ENCODE peak calls at places on chromosomes 11 and 22, in eight cellular contexts. H, F, M, G, K, O, A and U are unnamed samples.

GRCh38 chr11:123681007-123681406 is 26.6 kb upstream of the SCN3B start:
- DNase-seq in H (no peak), F (no peak), M (no peak), G (peak), K (no peak), O (no peak), A (no peak), U (no peak)

GRCh38 chr11:11117730-11118129 is 235.3 kb downstream of the CSNK2A3 start:
- DNase-seq in H (no peak), F (no peak), M (no peak), G (no peak), K (no peak), O (no peak), A (peak), U (no peak)

GRCh38 chr11:14819596-14819995 is 72.4 kb downstream of the CYP2R1 start:
- DNase-seq in H (no peak), F (no peak), M (no peak), G (no peak), K (no peak), O (no peak), A (no peak), U (no peak)

GRCh38 chr22:44026630-44027511 is 2.8 kb downstream of the PARVB start:
- DNase-seq in H (no peak), F (peak), M (no peak), G (peak), K (no peak), O (no peak), A (no peak), U (no peak)

GRCh38 chr11:72773291-72773690 is 20.6 kb downstream of the STARD10 start:
- DNase-seq in H (peak), F (no peak), M (no peak), G (no peak), K (no peak), O (peak), A (no peak), U (no peak)

GRCh38 chr11:115695677-115696451 is 191.6 kb upstream of the CADM1 start:
- DNase-seq in H (no peak), F (no peak), M (no peak), G (no peak), K (no peak), O (no peak), A (peak), U (no peak)

GRCh38 chr11:76023408-76024068 is 182.8 kb downstream of the WNT11 start:
- DNase-seq in H (no peak), F (no peak), M (no peak), G (no peak), K (no peak), O (no peak), A (no peak), U (no peak)

GRCh38 chr22:25402501-25403283 is 161.8 kb upstream of the GRK3 start:
- DNase-seq in H (peak), F (peak), M (no peak), G (no peak), K (no peak), O (no peak), A (no peak), U (no peak)

GRCh38 chr11:60785806-60786361 is 751 bp downstream of the MS4A10 start:
- DNase-seq in H (peak), F (peak), M (no peak), G (no peak), K (no peak), O (no peak), A (no peak), U (no peak)

GRCh38 chr22:19880786-19881569 is 26.3 kb upstream of the GNB1L start:
- DNase-seq in H (peak), F (peak), M (no peak), G (no peak), K (peak), O (peak), A (no peak), U (peak)

GRCh38 chr22:41092847-41093371 is 517 bp downstream of the EP300 start:
- DNase-seq in H (peak), F (peak), M (no peak), G (peak), K (peak), O (no peak), A (peak), U (no peak)

GRCh38 chr11:117970400-117971024 is 15.7 kb upstream of the IL10RA start:
- DNase-seq in H (peak), F (peak), M (no peak), G (peak), K (no peak), O (no peak), A (no peak), U (no peak)

GRCh38 chr11:46845740-46846509 is at the start of gene CKAP5:
- DNase-seq in H (peak), F (peak), M (peak), G (peak), K (peak), O (peak), A (peak), U (peak)

GRCh38 chr11:115580927-115581680 is 76.9 kb upstream of the CADM1 start:
- DNase-seq in H (no peak), F (no peak), M (peak), G (no peak), K (no peak), O (no peak), A (peak), U (no peak)

GRCh38 chr11:69948256-69949141 is 129.3 kb upstream of the FGF3 start:
- DNase-seq in H (peak), F (peak), M (no peak), G (no peak), K (peak), O (no peak), A (no peak), U (no peak)

GRCh38 chr22:22424210-22424800 is 84.2 kb downstream of the ZNF280B start:
- DNase-seq in H (no peak), F (no peak), M (no peak), G (no peak), K (no peak), O (no peak), A (peak), U (no peak)

GRCh38 chr22:32204211-32204855 is 540 bp downstream of the RFPL2 start:
- DNase-seq in H (no peak), F (no peak), M (peak), G (no peak), K (peak), O (no peak), A (no peak), U (no peak)

GRCh38 chr11:68840661-68841653 is 759 bp downstream of the CPT1A start:
- DNase-seq in H (peak), F (peak), M (peak), G (peak), K (peak), O (no peak), A (no peak), U (no peak)

GRCh38 chr22:44658371-44658953 is 43.5 kb upstream of the PRR5 start:
- DNase-seq in H (no peak), F (peak), M (no peak), G (no peak), K (no peak), O (no peak), A (no peak), U (peak)

GRCh38 chr11:84673753-84674152 is 953.4 kb downstream of the DLG2 start:
- DNase-seq in H (no peak), F (no peak), M (peak), G (no peak), K (no peak), O (no peak), A (no peak), U (no peak)

GRCh38 chr11:63822438-63822837 is 9.2 kb downstream of the SPINDOC start:
- DNase-seq in H (no peak), F (no peak), M (no peak), G (no peak), K (no peak), O (no peak), A (no peak), U (no peak)

GRCh38 chr11:75563978-75564552 is 2.0 kb downstream of the SERPINH1 start:
- DNase-seq in H (peak), F (peak), M (no peak), G (no peak), K (no peak), O (peak), A (no peak), U (no peak)

GRCh38 chr11:119422505-119423416 is at the start of gene THY1:
- DNase-seq in H (peak), F (no peak), M (no peak), G (no peak), K (no peak), O (no peak), A (peak), U (no peak)

GRCh38 chr11:96134622-96135021 is 208.4 kb downstream of the MAML2 start:
- DNase-seq in H (no peak), F (no peak), M (no peak), G (no peak), K (peak), O (no peak), A (no peak), U (no peak)

GRCh38 chr11:14409891-14410290 is 50.9 kb upstream of the RRAS2 start:
- DNase-seq in H (no peak), F (no peak), M (no peak), G (no peak), K (no peak), O (no peak), A (no peak), U (no peak)

GRCh38 chr11:104443387-104443786 is 279.4 kb upstream of the PDGFD start:
- DNase-seq in H (no peak), F (no peak), M (no peak), G (no peak), K (no peak), O (no peak), A (no peak), U (no peak)

GRCh38 chr11:114137054-114137453 is 77.5 kb downstream of the ZBTB16 start:
- DNase-seq in H (no peak), F (no peak), M (no peak), G (no peak), K (no peak), O (no peak), A (no peak), U (no peak)

GRCh38 chr22:25736378-25737011 is 5.5 kb upstream of the MYO18B start:
- DNase-seq in H (no peak), F (no peak), M (no peak), G (peak), K (no peak), O (no peak), A (no peak), U (no peak)

GRCh38 chr11:94800394-94800793 is 32.2 kb downstream of the AMOTL1 start:
- DNase-seq in H (no peak), F (no peak), M (no peak), G (no peak), K (no peak), O (no peak), A (no peak), U (no peak)

GRCh38 chr11:80388133-80388532 is 947.3 kb upstream of the TENM4 start:
- DNase-seq in H (no peak), F (no peak), M (no peak), G (no peak), K (no peak), O (no peak), A (no peak), U (no peak)

GRCh38 chr11:7593476-7593875 is 79.7 kb downstream of the PPFIBP2 start:
- DNase-seq in H (no peak), F (no peak), M (no peak), G (no peak), K (no peak), O (no peak), A (no peak), U (no peak)

GRCh38 chr11:134949716-134950115 is 537.7 kb upstream of the B3GAT1 start:
- DNase-seq in H (no peak), F (no peak), M (no peak), G (no peak), K (no peak), O (no peak), A (no peak), U (no peak)

GRCh38 chr11:30192620-30193019 is 38.2 kb upstream of the FSHB start:
- DNase-seq in H (no peak), F (no peak), M (no peak), G (no peak), K (no peak), O (no peak), A (no peak), U (no peak)

GRCh38 chr11:8870461-8871282 is 40.3 kb upstream of the AKIP1 start:
- DNase-seq in H (peak), F (peak), M (no peak), G (peak), K (peak), O (peak), A (peak), U (no peak)

GRCh38 chr11:83285771-83286528 is at the start of gene CCDC90B:
- DNase-seq in H (peak), F (peak), M (peak), G (peak), K (peak), O (peak), A (peak), U (peak)

GRCh38 chr22:31732089-31732829 is 17.7 kb downstream of the PRR14L start:
- DNase-seq in H (no peak), F (no peak), M (no peak), G (no peak), K (no peak), O (no peak), A (no peak), U (no peak)